ENCODE peak calls at places on chromosomes 5 and 9, in four cellular contexts. A, B, X and Y are unnamed samples.

GRCh38 chr9:36101916-36102741 is 34.4 kb upstream of the GLIPR2 start:
- DNase-seq in A (no peak), B (no peak), X (no peak), Y (peak; percentile 98)

GRCh38 chr5:111984044-111984443 is 227.1 kb upstream of the NREP start:
- DNase-seq in X (no peak), B (no peak), A (no peak), Y (peak; percentile 83)

GRCh38 chr5:91311168-91311696 is 71.9 kb downstream of the ARRDC3 start:
- DNase-seq in B (no peak), A (no peak), X (no peak), Y (no peak)

GRCh38 chr9:88976888-88977257 is 14.4 kb upstream of the S1PR3 start:
- DNase-seq in X (no peak), B (no peak), A (no peak), Y (no peak)

GRCh38 chr9:84710701-84711397 is 41.3 kb downstream of the NTRK2 start:
- DNase-seq in X (peak; percentile 25), B (no peak), A (no peak), Y (no peak)

GRCh38 chr5:120683580-120683979 is 219.5 kb downstream of the PRR16 start:
- DNase-seq in A (no peak), X (no peak), B (no peak), Y (no peak)

GRCh38 chr5:153831976-153832375 is 206.7 kb downstream of the FAM114A2 start:
- DNase-seq in A (no peak), B (no peak), X (no peak), Y (peak; percentile 65)

GRCh38 chr5:102933721-102934459 is 178.8 kb downstream of the PAM start:
- DNase-seq in B (no peak), A (no peak), X (no peak), Y (no peak)

GRCh38 chr5:76371955-76372319 is 31.1 kb upstream of the IQGAP2 start:
- DNase-seq in X (no peak), B (no peak), A (no peak), Y (no peak)

GRCh38 chr5:73115399-73116051 is 4.8 kb upstream of the TMEM171 start:
- DNase-seq in A (no peak), B (no peak), X (no peak), Y (peak; percentile 91)

GRCh38 chr5:95241635-95242034 is 43.3 kb downstream of the MCTP1 start:
- DNase-seq in A (no peak), B (no peak), X (no peak), Y (no peak)

GRCh38 chr5:36881304-36881703 is 4.7 kb downstream of the NIPBL start:
- DNase-seq in X (no peak), A (no peak), B (no peak), Y (no peak)

GRCh38 chr5:150300496-150301169 is 2.1 kb downstream of the ARSI start:
- DNase-seq in X (no peak), B (no peak), A (no peak), Y (no peak)

GRCh38 chr5:115194671-115195070 is 25.0 kb upstream of the TRIM36 start:
- DNase-seq in X (no peak), B (no peak), A (no peak), Y (peak; percentile 14)

GRCh38 chr9:124485201-124485600 is 22.0 kb downstream of the NR5A1 start:
- DNase-seq in A (no peak), B (no peak), X (no peak), Y (no peak)

GRCh38 chr9:128124873-128125574 is 2.5 kb downstream of the PTGES2 start:
- DNase-seq in B (peak; percentile 77), A (peak; percentile 72), X (peak; percentile 59), Y (peak; percentile 74)

GRCh38 chr9:80873861-80874260 is 815.5 kb downstream of the TLE1 start:
- DNase-seq in X (no peak), B (no peak), A (no peak), Y (peak; percentile 80)

GRCh38 chr5:7078901-7079300 is 317.0 kb upstream of the ADCY2 start:
- DNase-seq in A (no peak), X (no peak), B (peak; percentile 36), Y (no peak)

GRCh38 chr9:68872026-68872501 is 141.8 kb downstream of the PRKACG start:
- DNase-seq in B (no peak), A (no peak), X (peak; percentile 61), Y (no peak)

GRCh38 chr5:107169871-107170270 is 500.9 kb downstream of the EFNA5 start:
- DNase-seq in B (no peak), A (no peak), X (no peak), Y (no peak)

GRCh38 chr5:29051509-29051908 is 2013.1 kb upstream of the CDH9 start:
- DNase-seq in B (no peak), A (no peak), X (no peak), Y (no peak)

GRCh38 chr9:101631892-101632291 is 37.1 kb upstream of the PPP3R2 start:
- DNase-seq in B (no peak), X (no peak), A (no peak), Y (no peak)

GRCh38 chr9:94156549-94157407 is 72.5 kb downstream of the PTPDC1 start:
- DNase-seq in B (peak; percentile 73), X (peak; percentile 77), A (peak; percentile 75), Y (peak; percentile 55)

GRCh38 chr9:20592673-20593072 is 29.6 kb downstream of the MLLT3 start:
- DNase-seq in X (no peak), B (no peak), A (no peak), Y (no peak)

GRCh38 chr5:126446498-126447224 is 23.5 kb downstream of the GRAMD2B start:
- DNase-seq in X (no peak), A (no peak), B (no peak), Y (peak; percentile 52)

GRCh38 chr9:134590240-134591081 is 51.1 kb upstream of the COL5A1 start:
- DNase-seq in B (no peak), X (no peak), A (no peak), Y (no peak)

GRCh38 chr9:123262338-123262737 is 6.0 kb downstream of the STRBP start:
- DNase-seq in A (no peak), X (no peak), B (no peak), Y (no peak)

GRCh38 chr5:32249668-32250067 is 63.1 kb downstream of the MTMR12 start:
- DNase-seq in X (no peak), B (no peak), A (peak; percentile 13), Y (no peak)

GRCh38 chr9:68711281-68711680 is 6.2 kb downstream of the PIP5K1B start:
- DNase-seq in A (no peak), B (no peak), X (no peak), Y (no peak)

GRCh38 chr5:53023969-53024368 is 34.8 kb downstream of the ITGA2 start:
- DNase-seq in X (no peak), A (no peak), B (no peak), Y (peak; percentile 94)

GRCh38 chr5:141875795-141876627 is 2.2 kb downstream of the PCDH1 start:
- DNase-seq in A (peak; percentile 59), X (peak; percentile 47), B (no peak), Y (no peak)

GRCh38 chr5:141878186-141878770 is at the start of gene PCDH1:
- DNase-seq in A (no peak), X (peak; percentile 53), B (no peak), Y (peak; percentile 13)

GRCh38 chr5:141875022-141875740 is 3.0 kb downstream of the PCDH1 start:
- DNase-seq in X (peak; percentile 13), B (no peak), A (no peak), Y (no peak)

GRCh38 chr5:141877478-141878185 is 578 bp downstream of the PCDH1 start:
- DNase-seq in B (no peak), A (no peak), X (no peak), Y (peak; percentile 34)

DNA sequence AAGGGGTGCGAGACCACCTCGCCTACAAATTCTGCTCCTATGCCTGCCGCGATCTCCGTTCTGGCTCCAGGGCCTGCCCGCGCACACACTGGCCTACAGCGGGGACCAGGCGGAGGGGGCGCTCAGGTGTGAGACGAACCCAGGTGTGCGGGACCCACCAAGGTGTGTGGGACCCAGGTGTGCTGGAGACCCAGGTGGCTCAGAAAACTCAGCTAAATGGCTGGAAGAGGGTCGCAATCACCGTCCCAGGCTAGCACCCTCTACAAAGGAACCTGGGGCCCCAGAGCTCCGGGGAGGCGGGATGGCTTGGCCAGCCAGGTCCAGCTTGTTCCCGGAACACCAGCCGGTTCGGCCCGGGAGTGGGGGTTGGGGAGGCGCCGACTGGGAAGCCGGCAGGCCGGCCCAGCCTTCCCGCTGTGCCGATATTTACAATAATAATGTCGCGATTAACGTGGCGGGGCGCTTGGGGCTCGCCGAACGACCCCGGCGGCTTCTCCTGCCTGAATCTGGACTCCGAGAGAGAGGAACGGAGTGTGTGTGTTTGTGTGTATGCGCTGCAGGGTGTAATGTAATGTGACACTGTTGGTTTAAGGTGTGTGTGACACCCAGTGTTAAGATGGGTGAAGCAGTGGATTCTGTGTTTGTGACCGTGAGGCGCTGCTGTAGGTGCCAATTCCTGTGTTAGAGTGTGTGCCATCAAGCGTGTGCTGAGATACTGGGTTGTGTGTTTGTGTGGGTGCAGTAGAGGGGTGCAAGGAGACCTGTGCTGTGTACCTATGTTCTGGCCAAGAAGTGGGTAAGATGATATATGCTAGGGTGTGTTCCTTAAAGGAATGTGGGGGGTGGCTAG is 1.4 kb downstream of the PCDH1 start:
- DNase-seq in X (no peak), A (no peak), B (no peak), Y (no peak)
- H3K4me3 ChIP-seq in X (peak overlapping the region; percentile 83), A (peak overlapping the region; percentile 65), B (peak overlapping the region; percentile 81), Y (no peak overlapping the region)

DNA sequence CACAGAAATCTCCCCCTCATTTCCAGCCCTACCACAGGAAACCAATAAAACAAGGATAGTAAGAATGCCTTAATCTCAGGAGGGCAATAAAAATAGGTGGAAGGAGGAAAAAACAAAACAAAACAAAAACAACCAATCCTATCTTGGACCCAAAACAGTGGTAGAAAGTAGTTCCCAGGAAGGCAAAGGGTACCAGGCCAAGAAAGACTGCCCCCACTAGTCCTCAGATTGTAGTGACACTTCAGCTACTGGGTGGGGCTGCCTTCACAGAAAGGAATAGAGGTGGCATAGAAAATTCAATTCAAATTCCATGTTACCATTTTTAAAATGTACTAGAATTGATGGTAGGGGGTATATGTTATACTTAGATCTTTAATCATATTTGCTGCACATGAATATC is 59.3 kb downstream of the DPYSL3 start:
- DNase-seq in B (no peak), A (no peak), X (no peak), Y (no peak)
- TF ChIP-seq CTCF in B (no peak), A (no peak), X (no peak), Y (no peak)

DNA sequence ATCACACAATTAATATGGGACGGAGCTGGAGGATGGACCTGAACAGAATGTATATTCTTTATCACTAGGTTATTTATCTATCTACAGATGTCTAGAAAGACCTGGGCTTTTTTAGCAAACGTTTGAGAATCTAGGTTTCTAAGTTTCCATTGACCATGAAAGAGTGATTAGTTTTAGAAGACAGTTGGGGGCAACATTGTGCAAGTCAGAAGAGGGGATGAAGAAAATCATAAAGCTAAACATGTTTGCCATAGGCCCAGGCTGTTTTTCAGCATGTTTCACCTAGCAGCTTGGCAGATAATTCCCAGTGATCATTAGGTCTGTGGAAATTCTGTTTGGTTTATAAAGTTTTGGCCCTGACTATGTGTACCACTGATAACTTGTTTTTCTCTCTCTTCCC is 44.1 kb upstream of the CDKN2B start:
- DNase-seq in A (no peak), X (no peak), B (no peak), Y (peak; percentile 34)
- H3K4me3 ChIP-seq in A (no peak overlapping the region), X (no peak overlapping the region), B (no peak overlapping the region), Y (no peak overlapping the region)

DNA sequence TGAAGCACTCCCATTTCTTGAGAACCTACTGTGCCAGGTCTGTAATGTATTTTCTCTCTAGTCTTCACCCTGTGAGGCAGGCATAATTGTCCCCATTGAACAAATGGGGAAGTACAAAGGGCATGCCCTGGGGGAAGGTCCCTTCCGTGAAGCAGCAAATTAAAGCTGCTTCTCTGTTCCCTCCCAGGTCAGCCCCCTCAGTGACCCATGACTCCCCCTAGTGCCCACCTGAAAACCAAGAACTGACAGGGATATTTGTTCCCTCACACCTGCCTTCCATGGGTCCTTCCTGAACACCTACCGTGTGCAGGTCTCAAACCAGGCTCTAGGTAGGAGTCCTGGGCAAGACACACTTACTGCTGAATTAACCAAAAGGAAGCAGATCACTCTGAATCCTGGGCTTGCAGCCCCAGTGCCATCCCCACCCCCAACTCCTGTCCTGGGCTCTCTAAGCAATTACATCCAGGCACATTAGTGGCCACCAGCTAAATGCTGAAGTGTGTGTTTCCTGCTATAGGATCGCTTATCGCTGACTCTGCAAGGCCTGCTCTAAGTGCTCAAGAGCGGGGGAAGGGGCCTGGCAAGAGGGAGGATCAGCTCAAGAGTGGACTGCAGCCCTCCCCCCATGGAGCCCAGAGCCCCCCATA is 254.8 kb downstream of the CDK5RAP2 start:
- DNase-seq in B (no peak), A (no peak), X (no peak), Y (no peak)
- TF ChIP-seq CTCF in B (no peak), A (no peak), X (peak; percentile 17), Y (no peak)